ENCODE peak calls at places on chromosomes 7 and 10, in eight cellular contexts. One of them, this sample, is unnamed.

GRCh38 chr10:122267849-122268737 is 3.0 kb upstream of the BTBD16 start:
- DNase-seq in dorsolateral prefrontal cortex: no peak
- DNase-seq in Caco-2: peak
- DNase-seq in HL-60: peak
- DNase-seq in brain microvascular endothelial cell: peak
- DNase-seq in pancreas: peak
- DNase-seq in IMR-90: peak
- DNase-seq in astrocyte of the cerebellum: no peak
- DNase-seq in this sample: peak

GRCh38 chr7:30930621-30931020 is 19.0 kb downstream of the AQP1 start:
- DNase-seq in HL-60: no peak
- DNase-seq in pancreas: peak
- DNase-seq in brain microvascular endothelial cell: no peak
- DNase-seq in dorsolateral prefrontal cortex: peak
- DNase-seq in astrocyte of the cerebellum: no peak
- DNase-seq in Caco-2: no peak
- DNase-seq in IMR-90: no peak
- DNase-seq in this sample: no peak

GRCh38 chr10:75952093-75952492 is 520.7 kb downstream of the LRMDA start:
- DNase-seq in Caco-2: no peak
- DNase-seq in astrocyte of the cerebellum: no peak
- DNase-seq in HL-60: no peak
- DNase-seq in dorsolateral prefrontal cortex: no peak
- DNase-seq in IMR-90: no peak
- DNase-seq in brain microvascular endothelial cell: no peak
- DNase-seq in pancreas: no peak
- DNase-seq in this sample: no peak

GRCh38 chr7:141043621-141044020 is 28.9 kb upstream of the MRPS33 start:
- DNase-seq in pancreas: no peak
- DNase-seq in Caco-2: no peak
- DNase-seq in IMR-90: no peak
- DNase-seq in brain microvascular endothelial cell: no peak
- DNase-seq in HL-60: no peak
- DNase-seq in astrocyte of the cerebellum: no peak
- DNase-seq in dorsolateral prefrontal cortex: no peak
- DNase-seq in this sample: no peak

GRCh38 chr7:92547579-92547978 is 19.0 kb downstream of the RBM48 start:
- DNase-seq in Caco-2: no peak
- DNase-seq in brain microvascular endothelial cell: no peak
- DNase-seq in astrocyte of the cerebellum: no peak
- DNase-seq in pancreas: no peak
- DNase-seq in HL-60: no peak
- DNase-seq in dorsolateral prefrontal cortex: no peak
- DNase-seq in IMR-90: no peak
- DNase-seq in this sample: no peak

GRCh38 chr7:7512861-7513597 is 22.6 kb downstream of the COL28A1 start:
- DNase-seq in brain microvascular endothelial cell: no peak
- DNase-seq in IMR-90: peak
- DNase-seq in pancreas: no peak
- DNase-seq in Caco-2: no peak
- DNase-seq in dorsolateral prefrontal cortex: no peak
- DNase-seq in HL-60: no peak
- DNase-seq in astrocyte of the cerebellum: no peak
- DNase-seq in this sample: no peak

GRCh38 chr10:8416192-8416701 is 361.8 kb downstream of the GATA3 start:
- DNase-seq in IMR-90: no peak
- DNase-seq in astrocyte of the cerebellum: no peak
- DNase-seq in brain microvascular endothelial cell: no peak
- DNase-seq in HL-60: no peak
- DNase-seq in dorsolateral prefrontal cortex: no peak
- DNase-seq in pancreas: no peak
- DNase-seq in Caco-2: peak
- DNase-seq in this sample: no peak

GRCh38 chr7:123958186-123958703 is 33.2 kb downstream of the SPAM1 start:
- DNase-seq in IMR-90: no peak
- DNase-seq in dorsolateral prefrontal cortex: no peak
- DNase-seq in HL-60: no peak
- DNase-seq in pancreas: no peak
- DNase-seq in Caco-2: no peak
- DNase-seq in brain microvascular endothelial cell: no peak
- DNase-seq in astrocyte of the cerebellum: no peak
- DNase-seq in this sample: no peak

GRCh38 chr10:117139581-117140524 is 1.8 kb upstream of the VAX1 start:
- DNase-seq in astrocyte of the cerebellum: no peak
- DNase-seq in brain microvascular endothelial cell: no peak
- DNase-seq in dorsolateral prefrontal cortex: no peak
- DNase-seq in IMR-90: no peak
- DNase-seq in Caco-2: no peak
- DNase-seq in pancreas: no peak
- DNase-seq in HL-60: no peak
- DNase-seq in this sample: no peak

GRCh38 chr7:128459394-128459878 is 3.8 kb downstream of the HILPDA start:
- DNase-seq in astrocyte of the cerebellum: peak
- DNase-seq in dorsolateral prefrontal cortex: peak
- DNase-seq in IMR-90: peak
- DNase-seq in Caco-2: peak
- DNase-seq in pancreas: no peak
- DNase-seq in brain microvascular endothelial cell: peak
- DNase-seq in HL-60: peak
- DNase-seq in this sample: peak

GRCh38 chr7:140231779-140232491 is 55.2 kb upstream of the KDM7A start:
- DNase-seq in brain microvascular endothelial cell: no peak
- DNase-seq in dorsolateral prefrontal cortex: no peak
- DNase-seq in pancreas: no peak
- DNase-seq in Caco-2: no peak
- DNase-seq in HL-60: no peak
- DNase-seq in IMR-90: no peak
- DNase-seq in astrocyte of the cerebellum: no peak
- DNase-seq in this sample: no peak

GRCh38 chr7:135929249-135929648 is 47.9 kb downstream of the MTPN start:
- DNase-seq in brain microvascular endothelial cell: no peak
- DNase-seq in IMR-90: peak
- DNase-seq in pancreas: no peak
- DNase-seq in astrocyte of the cerebellum: no peak
- DNase-seq in dorsolateral prefrontal cortex: no peak
- DNase-seq in HL-60: no peak
- DNase-seq in Caco-2: peak
- DNase-seq in this sample: no peak

GRCh38 chr10:30058111-30058510 is 1.3 kb downstream of the JCAD start:
- DNase-seq in HL-60: no peak
- DNase-seq in dorsolateral prefrontal cortex: no peak
- DNase-seq in Caco-2: no peak
- DNase-seq in IMR-90: no peak
- DNase-seq in astrocyte of the cerebellum: no peak
- DNase-seq in pancreas: no peak
- DNase-seq in brain microvascular endothelial cell: no peak
- DNase-seq in this sample: no peak

GRCh38 chr7:129471402-129471827 is 30.9 kb upstream of the SMKR1 start:
- DNase-seq in astrocyte of the cerebellum: no peak
- DNase-seq in brain microvascular endothelial cell: no peak
- DNase-seq in Caco-2: no peak
- DNase-seq in pancreas: no peak
- DNase-seq in HL-60: no peak
- DNase-seq in IMR-90: no peak
- DNase-seq in dorsolateral prefrontal cortex: no peak
- DNase-seq in this sample: no peak

GRCh38 chr10:132898391-132899053 is 43.8 kb downstream of the CFAP46 start:
- DNase-seq in HL-60: no peak
- DNase-seq in brain microvascular endothelial cell: no peak
- DNase-seq in pancreas: peak
- DNase-seq in IMR-90: no peak
- DNase-seq in astrocyte of the cerebellum: no peak
- DNase-seq in dorsolateral prefrontal cortex: peak
- DNase-seq in Caco-2: no peak
- DNase-seq in this sample: no peak

GRCh38 chr7:4700577-4701235 is 18.6 kb downstream of the FOXK1 start:
- DNase-seq in Caco-2: no peak
- DNase-seq in brain microvascular endothelial cell: peak
- DNase-seq in IMR-90: peak
- DNase-seq in astrocyte of the cerebellum: peak
- DNase-seq in HL-60: no peak
- DNase-seq in dorsolateral prefrontal cortex: no peak
- DNase-seq in pancreas: no peak
- DNase-seq in this sample: peak

GRCh38 chr7:35680403-35681013 is 14.4 kb downstream of the HERPUD2 start:
- DNase-seq in IMR-90: no peak
- DNase-seq in pancreas: no peak
- DNase-seq in brain microvascular endothelial cell: no peak
- DNase-seq in dorsolateral prefrontal cortex: no peak
- DNase-seq in Caco-2: no peak
- DNase-seq in HL-60: no peak
- DNase-seq in astrocyte of the cerebellum: no peak
- DNase-seq in this sample: no peak

GRCh38 chr10:28177944-28178637 is 124.8 kb downstream of the MPP7 start:
- DNase-seq in dorsolateral prefrontal cortex: no peak
- DNase-seq in Caco-2: no peak
- DNase-seq in HL-60: no peak
- DNase-seq in IMR-90: peak
- DNase-seq in brain microvascular endothelial cell: no peak
- DNase-seq in pancreas: no peak
- DNase-seq in astrocyte of the cerebellum: no peak
- DNase-seq in this sample: peak

GRCh38 chr7:12801107-12801506 is 113.7 kb downstream of the ARL4A start:
- DNase-seq in pancreas: no peak
- DNase-seq in dorsolateral prefrontal cortex: no peak
- DNase-seq in IMR-90: no peak
- DNase-seq in Caco-2: peak
- DNase-seq in astrocyte of the cerebellum: no peak
- DNase-seq in HL-60: no peak
- DNase-seq in brain microvascular endothelial cell: no peak
- DNase-seq in this sample: no peak

DNA sequence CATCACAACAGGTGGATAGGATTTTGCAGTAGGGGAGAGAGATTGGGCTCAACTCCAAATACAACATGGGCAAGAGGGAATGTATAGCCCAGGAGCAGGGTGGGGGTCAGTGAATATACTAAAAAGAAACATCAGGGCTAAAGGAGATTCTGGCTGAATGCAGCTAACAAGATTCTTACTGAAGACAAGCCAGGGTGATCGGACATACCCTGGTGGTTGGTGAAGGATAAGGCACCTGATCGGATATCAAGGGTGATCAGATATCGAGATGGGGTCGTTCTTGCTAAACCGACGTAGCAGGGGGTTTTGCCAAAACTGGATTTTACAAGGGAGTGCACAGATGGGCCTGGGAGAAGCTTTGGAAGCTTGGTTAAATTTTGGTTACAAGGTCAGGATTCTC is 34.4 kb downstream of the WIPF3 start:
- DNase-seq in brain microvascular endothelial cell: no peak
- DNase-seq in pancreas: no peak
- DNase-seq in astrocyte of the cerebellum: no peak
- DNase-seq in dorsolateral prefrontal cortex: no peak
- DNase-seq in IMR-90: no peak
- DNase-seq in HL-60: no peak
- DNase-seq in Caco-2: no peak
- DNase-seq in this sample: no peak
- TF ChIP-seq CTCF in brain microvascular endothelial cell: peak
- TF ChIP-seq CTCF in pancreas: no peak
- TF ChIP-seq CTCF in astrocyte of the cerebellum: no peak
- TF ChIP-seq CTCF in dorsolateral prefrontal cortex: no peak
- TF ChIP-seq CTCF in IMR-90: no peak
- TF ChIP-seq CTCF in HL-60: no peak
- TF ChIP-seq CTCF in Caco-2: no peak
- TF ChIP-seq CTCF in this sample: no peak

DNA sequence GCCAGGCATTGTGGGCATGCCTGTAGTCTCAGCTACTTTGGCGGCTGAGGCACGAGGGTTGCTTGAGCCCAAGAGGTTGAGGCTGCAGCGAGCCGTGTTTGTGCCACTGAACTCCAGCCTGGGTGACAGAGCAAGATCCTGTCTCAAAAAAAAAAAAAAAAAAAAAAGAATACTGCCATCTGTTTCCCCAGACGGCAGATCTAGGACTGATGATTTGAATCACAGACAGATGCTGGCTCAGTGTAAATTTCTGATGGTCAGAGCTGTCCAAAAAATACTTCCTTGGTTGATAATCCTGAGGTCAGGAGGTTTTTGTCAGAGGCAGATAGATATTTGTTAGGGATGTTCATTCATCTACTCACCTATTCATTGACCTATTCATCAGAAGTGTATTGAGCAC is 130.7 kb downstream of the REEP3 start:
- DNase-seq in Caco-2: no peak
- DNase-seq in brain microvascular endothelial cell: no peak
- DNase-seq in astrocyte of the cerebellum: no peak
- DNase-seq in pancreas: no peak
- DNase-seq in HL-60: no peak
- DNase-seq in dorsolateral prefrontal cortex: no peak
- DNase-seq in IMR-90: no peak
- DNase-seq in this sample: no peak
- H3K4me3 ChIP-seq in Caco-2: no peak
- H3K4me3 ChIP-seq in brain microvascular endothelial cell: no peak
- H3K4me3 ChIP-seq in astrocyte of the cerebellum: no peak
- H3K4me3 ChIP-seq in pancreas: no peak
- H3K4me3 ChIP-seq in HL-60: no peak
- H3K4me3 ChIP-seq in dorsolateral prefrontal cortex: no peak
- H3K4me3 ChIP-seq in IMR-90: no peak
- H3K4me3 ChIP-seq in this sample: no peak

GRCh38 chr7:100632951-100633717 is 8.2 kb downstream of the TFR2 start:
- DNase-seq in pancreas: peak
- DNase-seq in astrocyte of the cerebellum: no peak
- DNase-seq in brain microvascular endothelial cell: no peak
- DNase-seq in HL-60: peak
- DNase-seq in dorsolateral prefrontal cortex: peak
- DNase-seq in Caco-2: peak
- DNase-seq in IMR-90: peak
- DNase-seq in this sample: peak
- TF ChIP-seq CTCF in pancreas: peak
- TF ChIP-seq CTCF in astrocyte of the cerebellum: peak
- TF ChIP-seq CTCF in brain microvascular endothelial cell: peak
- TF ChIP-seq CTCF in HL-60: peak
- TF ChIP-seq CTCF in dorsolateral prefrontal cortex: peak
- TF ChIP-seq CTCF in Caco-2: peak
- TF ChIP-seq CTCF in IMR-90: peak
- TF ChIP-seq CTCF in this sample: peak

GRCh38 chr7:2576742-2577491 is 18.1 kb downstream of the IQCE start:
- DNase-seq in Caco-2: no peak
- DNase-seq in brain microvascular endothelial cell: no peak
- DNase-seq in dorsolateral prefrontal cortex: no peak
- DNase-seq in IMR-90: no peak
- DNase-seq in HL-60: no peak
- DNase-seq in pancreas: no peak
- DNase-seq in astrocyte of the cerebellum: no peak
- DNase-seq in this sample: no peak

GRCh38 chr7:2575046-2575732 is 16.4 kb downstream of the IQCE start:
- DNase-seq in Caco-2: no peak
- DNase-seq in dorsolateral prefrontal cortex: no peak
- DNase-seq in HL-60: no peak
- DNase-seq in brain microvascular endothelial cell: no peak
- DNase-seq in astrocyte of the cerebellum: no peak
- DNase-seq in pancreas: no peak
- DNase-seq in IMR-90: no peak
- DNase-seq in this sample: no peak

GRCh38 chr7:2580636-2581035 is 21.9 kb downstream of the IQCE start:
- DNase-seq in HL-60: no peak
- DNase-seq in pancreas: no peak
- DNase-seq in Caco-2: no peak
- DNase-seq in astrocyte of the cerebellum: no peak
- DNase-seq in brain microvascular endothelial cell: no peak
- DNase-seq in IMR-90: no peak
- DNase-seq in dorsolateral prefrontal cortex: no peak
- DNase-seq in this sample: no peak

GRCh38 chr7:2575733-2576350 is 17.1 kb downstream of the IQCE start:
- DNase-seq in dorsolateral prefrontal cortex: peak
- DNase-seq in Caco-2: no peak
- DNase-seq in HL-60: no peak
- DNase-seq in pancreas: no peak
- DNase-seq in brain microvascular endothelial cell: no peak
- DNase-seq in IMR-90: peak
- DNase-seq in astrocyte of the cerebellum: no peak
- DNase-seq in this sample: peak

GRCh38 chr7:2577914-2578680 is 19.3 kb downstream of the IQCE start:
- DNase-seq in pancreas: no peak
- DNase-seq in IMR-90: no peak
- DNase-seq in brain microvascular endothelial cell: no peak
- DNase-seq in HL-60: no peak
- DNase-seq in dorsolateral prefrontal cortex: no peak
- DNase-seq in Caco-2: no peak
- DNase-seq in astrocyte of the cerebellum: no peak
- DNase-seq in this sample: no peak
- H3K4me3 ChIP-seq in pancreas: no peak
- H3K4me3 ChIP-seq in IMR-90: no peak
- H3K4me3 ChIP-seq in brain microvascular endothelial cell: no peak
- H3K4me3 ChIP-seq in HL-60: no peak
- H3K4me3 ChIP-seq in dorsolateral prefrontal cortex: no peak
- H3K4me3 ChIP-seq in Caco-2: no peak
- H3K4me3 ChIP-seq in astrocyte of the cerebellum: no peak
- H3K4me3 ChIP-seq in this sample: no peak